ENCODE peak calls at places on chromosomes 11 and 22, in seven cellular contexts. B, T, R, Z, Y, C and Q are unnamed samples. For H3K36me3, the result is how much of the 10 kb centered on the place peaks cover.

GRCh38 chr22:40385041-40385782 is 14.8 kb downstream of the SGSM3 start:
- DNase-seq in Z (no peak), R (no peak), T (no peak), B (no peak), C (no peak), Y (no peak), Q (no peak)

GRCh38 chr22:49930596-49931412 is 12.4 kb downstream of the CRELD2 start:
- DNase-seq in T (no peak), Z (peak), B (peak), R (peak), C (peak), Y (peak), Q (peak)

GRCh38 chr22:36445158-36445668 is 36.2 kb downstream of the TXN2 start:
- DNase-seq in C (peak), Z (no peak), R (peak), Y (no peak), T (no peak), B (peak), Q (no peak)

GRCh38 chr22:31530816-31531180 is 34.5 kb downstream of the SFI1 start:
- DNase-seq in B (no peak), C (no peak), Y (no peak), R (no peak), Z (no peak), T (no peak), Q (no peak)

GRCh38 chr11:12050911-12051667 is 42.7 kb upstream of the DKK3 start:
- DNase-seq in C (no peak), Z (no peak), R (no peak), Y (no peak), T (no peak), B (no peak), Q (no peak)

GRCh38 chr11:107752954-107753822 is 41.3 kb upstream of the SLN start:
- DNase-seq in R (no peak), T (no peak), B (no peak), Y (no peak), Z (no peak), C (no peak), Q (no peak)

GRCh38 chr11:1349074-1349931 is 39.9 kb upstream of the TOLLIP start:
- DNase-seq in B (peak), C (no peak), Y (no peak), R (no peak), T (no peak), Z (no peak), Q (no peak)

GRCh38 chr11:96045622-96046456 is 121.9 kb upstream of the MTMR2 start:
- DNase-seq in B (peak), Y (peak), Z (no peak), C (peak), T (no peak), R (peak), Q (peak)

GRCh38 chr11:75598264-75598663 is 36.2 kb downstream of the SERPINH1 start:
- DNase-seq in R (no peak), B (no peak), T (no peak), C (no peak), Y (no peak), Z (no peak), Q (no peak)

GRCh38 chr11:131425285-131425684 is 54.9 kb downstream of the NTM start:
- DNase-seq in T (no peak), Z (no peak), Y (no peak), C (no peak), R (no peak), B (no peak), Q (no peak)

GRCh38 chr22:29607426-29607825 is 4.0 kb downstream of the NF2 start:
- DNase-seq in Y (no peak), C (no peak), R (no peak), Z (no peak), B (no peak), T (no peak), Q (no peak)

GRCh38 chr11:14253878-14254277 is 105.1 kb downstream of the RRAS2 start:
- DNase-seq in T (no peak), B (no peak), Y (no peak), C (no peak), Z (peak), R (no peak), Q (no peak)

GRCh38 chr11:103257360-103257759 is 148.1 kb downstream of the DYNC2H1 start:
- DNase-seq in Y (no peak), B (no peak), C (peak), T (no peak), R (peak), Z (no peak), Q (no peak)

GRCh38 chr22:30890689-30891442 is 77.7 kb downstream of the MORC2 start:
- DNase-seq in B (peak), Z (no peak), R (peak), C (peak), T (no peak), Y (no peak), Q (peak)

GRCh38 chr22:27757928-27758525 is 43.5 kb downstream of the MN1 start:
- DNase-seq in T (no peak), R (no peak), C (no peak), Y (no peak), Z (peak), B (peak), Q (no peak)

GRCh38 chr11:46392421-46393230 is 1.1 kb upstream of the CHRM4 start:
- DNase-seq in Z (peak), R (peak), B (peak), C (peak), T (no peak), Y (peak), Q (no peak)

GRCh38 chr11:64900263-64900678 is 16.7 kb downstream of the ATG2A start:
- DNase-seq in B (peak), Y (no peak), T (no peak), R (no peak), C (no peak), Z (no peak), Q (no peak)

GRCh38 chr11:64898541-64898940 is 18.5 kb downstream of the ATG2A start:
- DNase-seq in T (no peak), B (no peak), Z (peak), R (no peak), C (no peak), Y (no peak), Q (no peak)

GRCh38 chr11:64903291-64903833 is 13.6 kb downstream of the ATG2A start:
- DNase-seq in Y (no peak), R (no peak), T (no peak), Z (no peak), B (no peak), C (no peak), Q (no peak)

GRCh38 chr11:64902102-64902900 is 14.7 kb downstream of the ATG2A start:
- DNase-seq in C (no peak), Z (peak), Y (no peak), T (no peak), R (no peak), B (no peak), Q (no peak)

GRCh38 chr11:64900774-64901173 is 16.2 kb downstream of the ATG2A start:
- DNase-seq in T (no peak), R (no peak), Z (no peak), B (no peak), Y (no peak), C (no peak), Q (no peak)
- H3K36me3 ChIP-seq in T (under half), R (under half), Z (half or more), B (under half), Y (under half), C (under half), Q (under half)

DNA sequence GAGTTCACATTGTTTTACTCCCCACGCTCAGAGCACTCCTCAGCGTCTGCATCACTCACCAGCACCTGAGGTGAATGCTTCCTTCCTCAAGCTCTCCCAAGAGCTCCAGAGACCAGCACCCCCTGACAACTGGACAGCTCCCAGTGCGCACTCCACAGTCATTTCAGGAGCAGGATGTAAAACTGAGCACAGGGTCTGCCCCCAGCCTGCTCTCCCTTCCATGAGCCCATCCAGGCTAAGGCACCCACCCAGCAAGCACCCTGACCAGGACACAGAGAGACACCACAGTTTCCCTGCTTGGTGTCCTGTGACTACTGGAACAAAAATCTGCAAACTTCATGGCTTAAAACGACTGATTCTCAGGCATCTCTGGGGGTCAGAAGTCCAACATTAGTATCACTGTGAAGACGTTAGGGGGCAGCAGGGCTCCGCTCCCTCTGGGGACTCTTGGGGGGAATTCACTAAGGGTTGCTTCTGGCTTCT is 3.3 kb downstream of the SCGB1D2 start:
- DNase-seq in B (no peak), Z (no peak), Y (no peak), T (no peak), R (peak), C (peak), Q (peak)
- TF ChIP-seq CTCF in B (no peak), Z (no peak), Y (no peak), T (no peak), R (peak), C (peak), Q (peak)

GRCh38 chr11:110710520-110711381 is 1.5 kb downstream of the ARHGAP20 start:
- DNase-seq in Y (peak), Z (peak), C (peak), B (peak), T (no peak), R (no peak), Q (peak)
- H3K4me3 ChIP-seq in Y (peak), Z (peak), C (peak), B (peak), T (peak), R (peak), Q (no peak)

GRCh38 chr22:20577549-20577975 is 70.2 kb downstream of the MED15 start:
- DNase-seq in Z (peak), C (no peak), R (no peak), T (no peak), Y (no peak), B (no peak), Q (no peak)

GRCh38 chr22:20576445-20576816 is 69.0 kb downstream of the MED15 start:
- DNase-seq in R (no peak), T (no peak), C (no peak), B (no peak), Y (no peak), Z (no peak), Q (no peak)

GRCh38 chr22:20574920-20575353 is 67.5 kb downstream of the MED15 start:
- DNase-seq in R (no peak), Z (no peak), C (no peak), T (no peak), Y (no peak), B (no peak), Q (no peak)

GRCh38 chr22:20577045-20577444 is 69.6 kb downstream of the MED15 start:
- DNase-seq in B (no peak), T (no peak), Z (no peak), R (no peak), Y (no peak), C (no peak), Q (no peak)

GRCh38 chr22:20575724-20576444 is 68.5 kb downstream of the MED15 start:
- DNase-seq in C (no peak), R (no peak), T (no peak), Y (no peak), Z (no peak), B (no peak), Q (no peak)
- H3K36me3 ChIP-seq in C (under half), R (half or more), T (half or more), Y (under half), Z (half or more), B (half or more), Q (half or more)

GRCh38 chr11:70504246-70505020 is 106.1 kb downstream of the CTTN start:
- DNase-seq in C (no peak), B (peak), Z (peak), T (no peak), R (no peak), Y (no peak), Q (peak)
- TF ChIP-seq CTCF in C (no peak), B (no peak), Z (no peak), T (no peak), R (no peak), Y (no peak), Q (no peak)